ENCODE peak calls at places on chromosome 9, in seven cellular contexts. One of them, this sample, is unnamed.

GRCh38 chr9:35489313-35490154 is at the start of gene RUSC2:
- DNase-seq in GM12878: no peak
- DNase-seq in HCT116: peak; percentile 68
- DNase-seq in HepG2: peak; percentile 75
- DNase-seq in H1: peak; percentile 93
- DNase-seq in SK-N-SH: peak; percentile 88
- DNase-seq in K562: peak; percentile 92
- DNase-seq in this sample: peak; percentile 80

GRCh38 chr9:117783828-117784227 is 79.6 kb downstream of the TLR4 start:
- DNase-seq in SK-N-SH: no peak
- DNase-seq in HCT116: no peak
- DNase-seq in GM12878: peak; percentile 67
- DNase-seq in H1: no peak
- DNase-seq in K562: no peak
- DNase-seq in HepG2: no peak
- DNase-seq in this sample: no peak

GRCh38 chr9:129145841-129146292 is 32.2 kb downstream of the IER5L start:
- DNase-seq in K562: no peak
- DNase-seq in H1: peak; percentile 69
- DNase-seq in HCT116: no peak
- DNase-seq in SK-N-SH: no peak
- DNase-seq in GM12878: no peak
- DNase-seq in HepG2: peak; percentile 21
- DNase-seq in this sample: peak; percentile 55

GRCh38 chr9:114125614-114126013 is 26.5 kb upstream of the KIF12 start:
- DNase-seq in K562: no peak
- DNase-seq in HCT116: no peak
- DNase-seq in HepG2: no peak
- DNase-seq in SK-N-SH: no peak
- DNase-seq in GM12878: no peak
- DNase-seq in H1: no peak
- DNase-seq in this sample: no peak

GRCh38 chr9:14095272-14095671 is 218.7 kb downstream of the NFIB start:
- DNase-seq in SK-N-SH: no peak
- DNase-seq in GM12878: no peak
- DNase-seq in K562: no peak
- DNase-seq in HepG2: no peak
- DNase-seq in HCT116: no peak
- DNase-seq in H1: no peak
- DNase-seq in this sample: no peak

GRCh38 chr9:98973546-98973921 is 29.8 kb downstream of the COL15A1 start:
- DNase-seq in HepG2: no peak
- DNase-seq in K562: no peak
- DNase-seq in H1: no peak
- DNase-seq in GM12878: no peak
- DNase-seq in SK-N-SH: no peak
- DNase-seq in HCT116: no peak
- DNase-seq in this sample: no peak

GRCh38 chr9:129777769-129778130 is 24.9 kb upstream of the PTGES start:
- DNase-seq in K562: no peak
- DNase-seq in GM12878: no peak
- DNase-seq in HCT116: no peak
- DNase-seq in HepG2: no peak
- DNase-seq in SK-N-SH: no peak
- DNase-seq in H1: no peak
- DNase-seq in this sample: no peak

GRCh38 chr9:135482015-135482754 is 2.6 kb downstream of the PPP1R26 start:
- DNase-seq in H1: no peak
- DNase-seq in SK-N-SH: no peak
- DNase-seq in GM12878: no peak
- DNase-seq in HCT116: no peak
- DNase-seq in K562: no peak
- DNase-seq in HepG2: no peak
- DNase-seq in this sample: no peak

GRCh38 chr9:20811872-20812271 is 127.8 kb downstream of the FOCAD start:
- DNase-seq in GM12878: no peak
- DNase-seq in HepG2: no peak
- DNase-seq in SK-N-SH: no peak
- DNase-seq in H1: no peak
- DNase-seq in HCT116: no peak
- DNase-seq in K562: no peak
- DNase-seq in this sample: no peak

GRCh38 chr9:137129089-137129455 is 9.9 kb upstream of the GRIN1 start:
- DNase-seq in HCT116: no peak
- DNase-seq in K562: peak; percentile 72
- DNase-seq in HepG2: no peak
- DNase-seq in SK-N-SH: peak; percentile 50
- DNase-seq in H1: no peak
- DNase-seq in GM12878: no peak
- DNase-seq in this sample: no peak

GRCh38 chr9:110650991-110651411 is 17.6 kb upstream of the MUSK start:
- DNase-seq in HCT116: no peak
- DNase-seq in HepG2: no peak
- DNase-seq in SK-N-SH: no peak
- DNase-seq in H1: no peak
- DNase-seq in GM12878: no peak
- DNase-seq in K562: no peak
- DNase-seq in this sample: no peak

GRCh38 chr9:79857188-79857587 is 285.4 kb downstream of the TLE4 start:
- DNase-seq in HepG2: no peak
- DNase-seq in H1: no peak
- DNase-seq in SK-N-SH: no peak
- DNase-seq in HCT116: no peak
- DNase-seq in GM12878: no peak
- DNase-seq in K562: no peak
- DNase-seq in this sample: no peak

GRCh38 chr9:80074439-80074838 is 502.7 kb downstream of the TLE4 start:
- DNase-seq in H1: no peak
- DNase-seq in GM12878: no peak
- DNase-seq in SK-N-SH: no peak
- DNase-seq in K562: no peak
- DNase-seq in HepG2: no peak
- DNase-seq in HCT116: no peak
- DNase-seq in this sample: no peak

GRCh38 chr9:91659529-91660294 is 236.1 kb upstream of the NFIL3 start:
- DNase-seq in K562: peak; percentile 42
- DNase-seq in H1: no peak
- DNase-seq in SK-N-SH: peak; percentile 71
- DNase-seq in HCT116: peak; percentile 12
- DNase-seq in GM12878: no peak
- DNase-seq in HepG2: no peak
- DNase-seq in this sample: peak; percentile 52

GRCh38 chr9:109013678-109014145 is 413 bp upstream of the CTNNAL1 start:
- DNase-seq in H1: no peak
- DNase-seq in SK-N-SH: no peak
- DNase-seq in HCT116: no peak
- DNase-seq in K562: no peak
- DNase-seq in GM12878: no peak
- DNase-seq in HepG2: no peak
- DNase-seq in this sample: no peak

GRCh38 chr9:134626576-134627416 is 14.8 kb upstream of the COL5A1 start:
- DNase-seq in H1: no peak
- DNase-seq in HepG2: no peak
- DNase-seq in SK-N-SH: no peak
- DNase-seq in K562: no peak
- DNase-seq in HCT116: no peak
- DNase-seq in GM12878: no peak
- DNase-seq in this sample: no peak

GRCh38 chr9:124812401-124813016 is 35.6 kb downstream of the OLFML2A start:
- DNase-seq in GM12878: no peak
- DNase-seq in SK-N-SH: peak; percentile 51
- DNase-seq in K562: peak; percentile 79
- DNase-seq in HCT116: peak; percentile 84
- DNase-seq in H1: no peak
- DNase-seq in HepG2: peak; percentile 56
- DNase-seq in this sample: no peak

GRCh38 chr9:131038256-131039128 is 29.5 kb downstream of the LAMC3 start:
- DNase-seq in SK-N-SH: no peak
- DNase-seq in HepG2: no peak
- DNase-seq in H1: no peak
- DNase-seq in K562: no peak
- DNase-seq in HCT116: no peak
- DNase-seq in GM12878: no peak
- DNase-seq in this sample: no peak

GRCh38 chr9:104494808-104495207 is 9.3 kb upstream of the OR13F1 start:
- DNase-seq in H1: no peak
- DNase-seq in K562: no peak
- DNase-seq in SK-N-SH: peak; percentile 22
- DNase-seq in HCT116: no peak
- DNase-seq in GM12878: no peak
- DNase-seq in HepG2: no peak
- DNase-seq in this sample: peak; percentile 28

GRCh38 chr9:134545213-134546211 is 96.1 kb upstream of the COL5A1 start:
- DNase-seq in HepG2: no peak
- DNase-seq in H1: no peak
- DNase-seq in SK-N-SH: no peak
- DNase-seq in HCT116: no peak
- DNase-seq in K562: no peak
- DNase-seq in GM12878: no peak
- DNase-seq in this sample: no peak

GRCh38 chr9:17862081-17862480 is 283.2 kb downstream of the SH3GL2 start:
- DNase-seq in SK-N-SH: no peak
- DNase-seq in K562: no peak
- DNase-seq in GM12878: no peak
- DNase-seq in H1: no peak
- DNase-seq in HCT116: no peak
- DNase-seq in HepG2: no peak
- DNase-seq in this sample: no peak

DNA sequence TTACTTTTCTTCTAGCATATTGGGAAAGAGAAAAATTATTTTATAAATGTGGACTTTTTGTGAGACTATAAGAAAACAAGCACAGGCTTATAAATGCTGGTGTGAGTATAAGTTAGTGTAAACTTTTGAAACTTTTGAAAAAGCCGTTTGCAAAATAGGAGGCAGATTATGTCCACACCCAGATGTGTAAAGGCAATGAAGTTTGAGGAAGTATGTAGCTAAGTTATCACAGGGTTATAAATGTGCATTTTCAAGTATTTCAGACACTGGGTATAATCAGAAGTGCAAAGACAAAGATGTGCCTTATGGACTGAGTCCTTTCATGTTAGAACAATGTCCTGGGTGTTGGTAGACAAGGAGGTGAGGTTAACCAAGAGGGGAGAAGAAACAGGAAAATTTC is 85.5 kb downstream of the ANXA1 start:
- DNase-seq in H1: no peak
- DNase-seq in GM12878: no peak
- DNase-seq in K562: no peak
- DNase-seq in HCT116: no peak
- DNase-seq in SK-N-SH: no peak
- DNase-seq in HepG2: no peak
- DNase-seq in this sample: no peak
- TF ChIP-seq JUND in H1: no peak
- TF ChIP-seq JUND in GM12878: no peak
- TF ChIP-seq JUND in K562: no peak
- TF ChIP-seq JUND in HCT116: no peak
- TF ChIP-seq JUND in SK-N-SH: no peak
- TF ChIP-seq JUND in HepG2: no peak
- TF ChIP-seq JUND in this sample: no peak

DNA sequence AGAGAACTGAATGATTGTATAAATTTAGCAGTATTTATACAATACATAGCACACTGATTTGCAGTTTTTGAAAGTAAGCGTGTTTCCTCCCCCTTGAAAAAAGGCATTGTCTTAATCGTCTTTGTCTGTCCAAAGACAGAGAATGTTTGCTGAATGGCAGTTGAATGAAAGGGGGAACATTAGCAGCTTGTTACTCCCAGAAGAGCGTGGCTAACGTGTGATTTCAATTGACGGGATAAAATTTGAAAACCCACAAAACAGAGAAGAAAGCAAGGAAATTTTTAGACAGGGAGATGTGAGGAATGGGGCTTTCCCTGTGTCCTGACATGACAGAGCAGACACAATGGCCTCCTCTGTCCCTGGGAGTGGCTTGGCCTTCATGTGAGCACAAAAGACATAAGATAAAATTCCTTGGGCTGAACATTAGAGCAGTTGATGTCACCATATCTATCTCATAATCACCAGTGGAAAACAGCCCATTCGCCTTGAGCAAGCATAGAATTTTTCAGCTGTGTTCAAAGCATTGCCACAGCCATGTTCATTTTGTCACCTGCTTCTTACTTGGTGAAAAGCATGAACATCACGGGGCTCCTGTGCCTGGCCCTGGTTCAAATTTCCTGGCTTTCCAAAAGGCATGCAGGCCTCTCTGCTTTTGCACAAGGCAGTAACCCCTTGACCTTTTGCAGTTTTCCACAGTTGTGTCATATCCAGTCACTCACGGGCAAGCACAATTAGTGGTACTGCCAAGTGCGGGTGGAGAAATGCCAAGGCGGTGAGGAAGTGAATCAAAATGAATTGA is 126.9 kb downstream of the TLE1 start:
- DNase-seq in GM12878: no peak
- DNase-seq in HCT116: peak; percentile 74
- DNase-seq in SK-N-SH: no peak
- DNase-seq in HepG2: peak; percentile 73
- DNase-seq in K562: no peak
- DNase-seq in H1: no peak
- DNase-seq in this sample: no peak
- TF ChIP-seq JUND in GM12878: no peak
- TF ChIP-seq JUND in HCT116: peak; percentile 60
- TF ChIP-seq JUND in SK-N-SH: peak; percentile 77
- TF ChIP-seq JUND in HepG2: no peak
- TF ChIP-seq JUND in K562: no peak
- TF ChIP-seq JUND in H1: no peak
- TF ChIP-seq JUND in this sample: no peak

GRCh38 chr9:4982720-4983482 is 2.2 kb upstream of the JAK2 start:
- DNase-seq in H1: no peak
- DNase-seq in K562: no peak
- DNase-seq in SK-N-SH: no peak
- DNase-seq in HCT116: no peak
- DNase-seq in GM12878: no peak
- DNase-seq in HepG2: no peak
- DNase-seq in this sample: no peak
- TF ChIP-seq JUND in H1: no peak
- TF ChIP-seq JUND in K562: no peak
- TF ChIP-seq JUND in SK-N-SH: no peak
- TF ChIP-seq JUND in HCT116: no peak
- TF ChIP-seq JUND in GM12878: peak; percentile 72
- TF ChIP-seq JUND in HepG2: no peak
- TF ChIP-seq JUND in this sample: no peak

DNA sequence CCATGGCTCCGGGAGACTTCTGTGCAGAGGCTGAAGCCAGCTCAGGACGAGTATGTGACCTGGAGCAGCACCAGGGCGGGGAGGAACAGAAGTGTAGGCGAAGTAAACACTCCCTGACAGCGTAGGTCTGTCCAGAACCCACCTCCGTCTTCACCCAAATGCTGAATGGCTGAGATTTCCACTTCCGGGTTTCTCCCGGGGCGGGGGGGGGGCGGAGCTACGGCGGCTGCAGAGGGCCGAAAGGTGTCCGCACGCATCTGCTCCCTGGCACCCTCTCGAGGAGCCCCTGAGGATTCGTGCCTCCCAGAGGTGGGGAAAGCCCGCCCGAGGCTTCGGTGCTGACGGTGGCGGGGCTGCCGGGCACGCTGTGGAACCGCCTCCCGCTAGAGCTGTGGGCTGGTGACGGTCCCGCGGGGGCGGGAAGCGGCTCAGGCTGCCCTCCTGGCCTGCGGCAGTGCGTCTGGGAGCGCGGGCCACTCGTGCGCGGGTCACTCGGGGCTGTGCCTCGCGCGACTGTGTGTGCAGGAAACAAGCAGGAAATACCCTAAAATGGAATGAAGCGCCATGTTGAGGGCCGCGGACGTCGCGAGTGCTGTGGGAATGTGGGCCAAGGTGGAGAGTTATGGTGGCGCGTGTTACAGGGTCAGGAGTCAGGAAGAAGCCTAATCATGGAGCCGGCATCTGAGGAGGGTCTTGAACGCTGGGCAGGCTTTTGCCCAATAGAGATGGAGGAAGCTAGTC is 1425.4 kb downstream of the FOXD4L5 start:
- DNase-seq in SK-N-SH: peak; percentile 86
- DNase-seq in HepG2: peak; percentile 49
- DNase-seq in HCT116: peak; percentile 45
- DNase-seq in GM12878: no peak
- DNase-seq in K562: peak; percentile 79
- DNase-seq in H1: no peak
- DNase-seq in this sample: peak; percentile 88
- TF ChIP-seq JUND in SK-N-SH: no peak
- TF ChIP-seq JUND in HepG2: no peak
- TF ChIP-seq JUND in HCT116: no peak
- TF ChIP-seq JUND in GM12878: no peak
- TF ChIP-seq JUND in K562: no peak
- TF ChIP-seq JUND in H1: no peak
- TF ChIP-seq JUND in this sample: no peak

This sample was measured in T47D.